ENCODE peak calls at places on chromosomes 16 and 17, in eight cellular contexts. V, J, S, L, Z, C, F and W are unnamed samples.

GRCh38 chr17:34703533-34703932 is 124.2 kb downstream of the TMEM132E start:
- DNase-seq in Z (no peak), S (no peak), J (no peak), F (peak), C (peak), L (peak), V (peak), W (peak)

GRCh38 chr17:10099051-10099571 is 99.3 kb downstream of the GAS7 start:
- DNase-seq in J (no peak), C (no peak), S (no peak), Z (no peak), L (no peak), V (peak), F (peak), W (peak)

GRCh38 chr16:67544329-67544841 is 15.8 kb downstream of the RIPOR1 start:
- DNase-seq in J (no peak), S (no peak), L (no peak), V (no peak), Z (no peak), F (no peak), C (no peak), W (no peak)

GRCh38 chr16:1537763-1538289 is 4.4 kb downstream of the TMEM204 start:
- DNase-seq in S (no peak), V (no peak), C (no peak), F (no peak), Z (no peak), L (no peak), J (no peak), W (no peak)

GRCh38 chr17:50664788-50665458 is 30.2 kb downstream of the ABCC3 start:
- DNase-seq in Z (no peak), V (no peak), L (no peak), C (no peak), J (no peak), S (no peak), F (no peak), W (no peak)

GRCh38 chr17:8250101-8250500 is 1.0 kb downstream of the PFAS start:
- DNase-seq in F (no peak), L (no peak), Z (no peak), J (no peak), S (no peak), V (peak), C (no peak), W (no peak)

GRCh38 chr17:49260011-49260921 is 29.7 kb upstream of the PHOSPHO1 start:
- DNase-seq in S (no peak), Z (peak), L (peak), V (peak), F (peak), C (peak), J (peak), W (peak)

GRCh38 chr17:59769891-59770290 is 62.4 kb downstream of the VMP1 start:
- DNase-seq in C (no peak), L (no peak), J (no peak), V (peak), Z (no peak), F (peak), S (no peak), W (no peak)

GRCh38 chr17:50365165-50365564 is 7.8 kb downstream of the MRPL27 start:
- DNase-seq in C (no peak), F (no peak), J (no peak), S (no peak), V (no peak), Z (no peak), L (no peak), W (no peak)

GRCh38 chr16:9159839-9160550 is 68.6 kb downstream of the HAPSTR1 start:
- DNase-seq in J (no peak), Z (no peak), F (peak), C (peak), V (peak), L (peak), S (no peak), W (peak)